ENCODE peak calls at places on chromosome X, in five cellular contexts. R is upper lobe of right lung, W is hepatocyte, N is endothelial cell of umbilical vein, Q is dorsolateral prefrontal cortex. J is an unnamed sample.

GRCh38 chrX:44651347-44651746 is 108.7 kb upstream of the FUNDC1 start:
- DNase-seq in R (no peak), Q (no peak), N (no peak), W (no peak), J (no peak)

GRCh38 chrX:72705814-72706213 is 8.3 kb downstream of the PHKA1 start:
- DNase-seq in R (no peak), N (no peak), Q (no peak), W (no peak), J (no peak)

GRCh38 chrX:791479-792034 is 161.0 kb downstream of the SHOX start:
- DNase-seq in R (no peak), W (no peak), N (no peak), Q (no peak), J (no peak)

GRCh38 chrX:54495814-54496516 is at the start of gene FGD1:
- DNase-seq in N (peak), W (peak), Q (no peak), R (peak), J (peak)

GRCh38 chrX:133868687-133869086 is 116.7 kb downstream of the GPC3 start:
- DNase-seq in R (no peak), N (no peak), W (no peak), Q (no peak), J (no peak)

GRCh38 chrX:19627533-19627932 is 112.2 kb upstream of the MAP3K15 start:
- DNase-seq in W (no peak), Q (no peak), R (no peak), N (no peak), J (no peak)

GRCh38 chrX:33330798-33331197 is 119.4 kb upstream of the DMD start:
- DNase-seq in W (no peak), N (no peak), R (no peak), Q (no peak), J (no peak)

GRCh38 chrX:1138476-1138875 is 74.0 kb downstream of the CRLF2 start:
- DNase-seq in N (no peak), R (no peak), Q (no peak), W (no peak), J (no peak)

GRCh38 chrX:143781103-143781502 is 60.6 kb upstream of the SPANXN2 start:
- DNase-seq in Q (no peak), W (peak), N (no peak), R (no peak), J (no peak)

GRCh38 chrX:153966841-153967535 is 4.6 kb downstream of the HCFC1 start:
- DNase-seq in W (no peak), R (no peak), Q (no peak), N (no peak), J (no peak)

GRCh38 chrX:98379134-98379533 is 1495.4 kb downstream of the RPA4 start:
- DNase-seq in W (no peak), N (no peak), Q (no peak), R (no peak), J (no peak)

GRCh38 chrX:108696690-108697089 is 39.7 kb downstream of the IRS4 start:
- DNase-seq in R (no peak), W (no peak), N (no peak), Q (no peak), J (no peak)

GRCh38 chrX:152642931-152643525 is 5.3 kb downstream of the GABRQ start:
- DNase-seq in R (no peak), Q (no peak), W (no peak), N (no peak), J (no peak)

GRCh38 chrX:49276671-49277519 is 7.3 kb downstream of the PPP1R3F start:
- DNase-seq in Q (no peak), N (no peak), R (no peak), W (no peak), J (no peak)

GRCh38 chrX:9147086-9147485 is 113.2 kb upstream of the FAM9B start:
- DNase-seq in Q (no peak), N (no peak), W (no peak), R (no peak), J (no peak)
- H3K4me3 ChIP-seq in Q (no peak), N (no peak), W (no peak), R (no peak), J (no peak)

GRCh38 chrX:2581296-2581695 is 80.5 kb upstream of the DHRSX start:
- DNase-seq in N (no peak), R (no peak), W (no peak), Q (no peak), J (no peak)

GRCh38 chrX:2584216-2584615 is 83.4 kb upstream of the DHRSX start:
- DNase-seq in Q (no peak), N (no peak), R (no peak), W (no peak), J (no peak)

GRCh38 chrX:2587146-2587545 is 86.4 kb upstream of the DHRSX start:
- DNase-seq in R (no peak), Q (no peak), N (no peak), W (no peak), J (no peak)

GRCh38 chrX:2584659-2585470 is 84.1 kb upstream of the DHRSX start:
- DNase-seq in R (no peak), N (no peak), W (no peak), Q (no peak), J (no peak)

GRCh38 chrX:2583194-2584162 is 82.7 kb upstream of the DHRSX start:
- DNase-seq in Q (no peak), W (no peak), R (no peak), N (no peak), J (no peak)
- H3K4me3 ChIP-seq in Q (no peak), W (no peak), R (no peak), N (no peak), J (no peak)

GRCh38 chrX:40646489-40647306 is 663 bp downstream of the CXorf38 start:
- DNase-seq in Q (no peak), R (peak), N (peak), W (peak), J (no peak)
- H3K4me3 ChIP-seq in Q (peak), R (peak), N (peak), W (peak), J (peak)

GRCh38 chrX:107630031-107630689 is 1.9 kb downstream of the PRPS1 start:
- DNase-seq in Q (no peak), N (no peak), W (no peak), R (no peak), J (no peak)

GRCh38 chrX:107626916-107627315 is 1.4 kb upstream of the PRPS1 start:
- DNase-seq in N (no peak), Q (no peak), W (no peak), R (no peak), J (no peak)

GRCh38 chrX:107628662-107629532 is 587 bp downstream of the PRPS1 start:
- DNase-seq in W (peak), N (peak), Q (no peak), R (peak), J (peak)

GRCh38 chrX:107627792-107628661 is at the start of gene PRPS1:
- DNase-seq in Q (peak), W (peak), R (peak), N (peak), J (peak)

GRCh38 chrX:107629533-107629909 is 1.2 kb downstream of the PRPS1 start:
- DNase-seq in N (peak), Q (no peak), W (peak), R (no peak), J (peak)
- H3K4me3 ChIP-seq in N (peak), Q (peak), W (peak), R (peak), J (peak)

GRCh38 chrX:100410083-100410590 is at the start of gene PCDH19:
- DNase-seq in Q (peak), W (peak), N (peak), R (peak), J (peak)
- H3K4me3 ChIP-seq in Q (peak), W (peak), N (peak), R (peak), J (peak)

J was measured in Jurkat, Clone E6-1.